ENCODE peak calls at places on chromosomes 4 and X, in nine cellular contexts. V, J, M, H, K, U, C, Y and P are unnamed samples. For H3K27me3, the result is how much of the 10 kb centered on the place peaks cover.

GRCh38 chr4:185394568-185395254 is 1.0 kb downstream of the LRP2BP start:
- DNase-seq in J (no peak), K (no peak), V (no peak), U (peak), H (peak), M (no peak), C (no peak), Y (no peak), P (no peak)

GRCh38 chrX:70452143-70452733 is 7.6 kb downstream of the DLG3 start:
- DNase-seq in U (no peak), J (peak), Y (peak), K (peak), M (no peak), V (peak), H (peak), C (peak), P (peak)

GRCh38 chrX:153582896-153583295 is 16.0 kb downstream of the CCNQ start:
- DNase-seq in Y (no peak), C (peak), V (peak), M (no peak), J (peak), U (peak), H (peak), K (peak), P (peak)

GRCh38 chrX:13377537-13377936 is 57.7 kb upstream of the ATXN3L start:
- DNase-seq in J (no peak), V (no peak), U (peak), M (no peak), H (peak), K (no peak), C (peak), Y (no peak), P (no peak)

GRCh38 chrX:134542485-134542884 is 82.5 kb downstream of the HPRT1 start:
- DNase-seq in C (peak), V (no peak), K (no peak), J (no peak), Y (no peak), H (peak), U (peak), M (no peak), P (no peak)

GRCh38 chr4:28082686-28083390 is 1222.2 kb downstream of the STIM2 start:
- DNase-seq in K (no peak), M (no peak), H (no peak), Y (no peak), U (peak), V (no peak), J (no peak), C (no peak), P (no peak)

GRCh38 chrX:106917830-106918500 is 2.2 kb upstream of the CLDN2 start:
- DNase-seq in H (peak), M (no peak), U (peak), C (no peak), J (no peak), Y (no peak), V (no peak), K (no peak), P (no peak)

GRCh38 chr4:80307183-80307735 is 28.3 kb upstream of the CFAP299 start:
- DNase-seq in M (no peak), J (no peak), H (peak), V (no peak), C (no peak), K (no peak), U (peak), Y (peak), P (no peak)

GRCh38 chr4:5572114-5572513 is 136.2 kb downstream of the EVC2 start:
- DNase-seq in C (no peak), H (peak), U (peak), V (no peak), Y (no peak), K (peak), J (no peak), M (no peak), P (no peak)

GRCh38 chrX:85111347-85111746 is 107.7 kb downstream of the APOOL start:
- DNase-seq in K (no peak), M (no peak), Y (peak), J (no peak), H (no peak), V (no peak), C (no peak), U (no peak), P (no peak)

GRCh38 chr4:145851516-145852201 is 87.0 kb downstream of the ZNF827 start:
- DNase-seq in U (no peak), Y (no peak), J (no peak), V (no peak), K (no peak), M (no peak), C (no peak), H (no peak), P (no peak)

GRCh38 chr4:4461850-4462249 is 74.9 kb downstream of the NSG1 start:
- DNase-seq in M (peak), V (no peak), Y (no peak), J (no peak), U (no peak), H (no peak), K (peak), C (no peak), P (no peak)

GRCh38 chr4:169649545-169650226 is 29.3 kb downstream of the CLCN3 start:
- DNase-seq in V (no peak), J (no peak), H (peak), K (no peak), U (no peak), M (no peak), Y (peak), C (no peak), P (no peak)

GRCh38 chr4:76757418-76757910 is 140.5 kb downstream of the SOWAHB start:
- DNase-seq in Y (no peak), M (no peak), C (no peak), V (no peak), K (no peak), J (no peak), H (no peak), U (no peak), P (no peak)

DNA sequence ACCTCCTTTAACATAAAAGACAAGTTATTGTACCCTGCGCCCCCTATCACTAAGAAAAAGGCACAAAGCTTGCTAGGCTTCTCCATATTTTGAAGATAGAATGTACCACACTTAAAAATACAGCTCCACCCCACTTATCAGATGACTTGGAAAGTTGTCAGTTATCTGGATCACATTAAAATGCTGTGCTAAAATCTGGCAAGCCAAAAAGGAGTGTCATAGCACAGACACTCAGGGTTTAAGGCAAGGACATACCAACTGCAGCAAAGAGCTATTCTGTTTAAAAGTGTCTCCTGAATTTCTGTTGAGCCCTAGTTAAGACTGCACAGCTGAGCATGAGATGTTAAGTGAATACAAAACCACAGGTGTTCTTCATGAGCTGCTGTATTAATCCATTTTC is 182.5 kb upstream of the FAT4 start:
- DNase-seq in C (no peak), Y (no peak), J (no peak), U (no peak), V (no peak), K (no peak), M (no peak), H (no peak), P (no peak)
- H3K4me3 ChIP-seq in C (no peak), Y (no peak), J (no peak), U (no peak), V (no peak), K (no peak), M (no peak), H (no peak), P (no peak)

GRCh38 chr4:47386146-47386545 is 77.4 kb downstream of the COMMD8 start:
- DNase-seq in U (no peak), V (no peak), K (no peak), H (no peak), M (no peak), Y (no peak), C (no peak), J (no peak), P (no peak)

GRCh38 chr4:47386592-47387235 is 76.8 kb downstream of the COMMD8 start:
- DNase-seq in V (no peak), K (no peak), C (no peak), J (no peak), Y (no peak), U (no peak), H (peak), M (no peak), P (no peak)

GRCh38 chr4:47381172-47381571 is 82.3 kb downstream of the COMMD8 start:
- DNase-seq in H (no peak), C (no peak), J (no peak), M (no peak), K (no peak), V (no peak), U (no peak), Y (no peak), P (no peak)

DNA sequence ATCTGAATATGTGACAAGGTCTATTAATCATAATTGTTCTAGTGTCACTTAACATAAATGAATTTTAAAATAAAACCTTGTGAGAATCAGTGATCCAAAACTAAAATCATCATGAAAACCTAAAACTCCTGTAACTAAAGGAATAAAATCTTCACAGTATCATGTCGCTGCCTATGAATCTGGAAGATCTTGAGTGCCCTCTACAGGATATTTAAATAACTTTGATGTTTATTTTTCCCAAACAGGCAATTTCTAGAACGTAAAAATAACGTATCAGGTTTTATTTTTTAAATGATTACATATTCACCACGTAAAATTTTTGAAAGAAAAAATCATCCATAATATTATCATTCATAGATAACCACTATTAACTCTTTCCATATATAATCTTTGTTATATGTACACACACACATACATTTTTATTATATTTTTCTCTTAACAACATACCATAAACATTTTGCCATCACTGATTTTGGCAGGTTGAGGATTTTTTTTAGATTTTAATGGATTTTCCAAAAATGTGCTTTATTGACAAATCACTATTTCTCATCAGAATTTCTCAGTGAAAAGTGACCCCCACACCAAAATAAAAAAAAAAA is 79.6 kb downstream of the COMMD8 start:
- DNase-seq in K (no peak), J (peak), Y (peak), M (no peak), H (peak), U (peak), C (no peak), V (no peak), P (no peak)
- TF ChIP-seq CTCF in K (peak), J (peak), Y (peak), M (peak), H (peak), U (peak), C (no peak), V (peak), P (peak)

GRCh38 chr4:153725811-153726154 is 34.0 kb downstream of the RNF175 start:
- DNase-seq in Y (no peak), M (no peak), J (no peak), H (no peak), K (no peak), V (no peak), U (no peak), C (no peak), P (no peak)
- H3K27me3 ChIP-seq in Y (under half), M (under half), J (under half), H (under half), K (under half), V (under half), U (under half), C (under half), P (under half)

DNA sequence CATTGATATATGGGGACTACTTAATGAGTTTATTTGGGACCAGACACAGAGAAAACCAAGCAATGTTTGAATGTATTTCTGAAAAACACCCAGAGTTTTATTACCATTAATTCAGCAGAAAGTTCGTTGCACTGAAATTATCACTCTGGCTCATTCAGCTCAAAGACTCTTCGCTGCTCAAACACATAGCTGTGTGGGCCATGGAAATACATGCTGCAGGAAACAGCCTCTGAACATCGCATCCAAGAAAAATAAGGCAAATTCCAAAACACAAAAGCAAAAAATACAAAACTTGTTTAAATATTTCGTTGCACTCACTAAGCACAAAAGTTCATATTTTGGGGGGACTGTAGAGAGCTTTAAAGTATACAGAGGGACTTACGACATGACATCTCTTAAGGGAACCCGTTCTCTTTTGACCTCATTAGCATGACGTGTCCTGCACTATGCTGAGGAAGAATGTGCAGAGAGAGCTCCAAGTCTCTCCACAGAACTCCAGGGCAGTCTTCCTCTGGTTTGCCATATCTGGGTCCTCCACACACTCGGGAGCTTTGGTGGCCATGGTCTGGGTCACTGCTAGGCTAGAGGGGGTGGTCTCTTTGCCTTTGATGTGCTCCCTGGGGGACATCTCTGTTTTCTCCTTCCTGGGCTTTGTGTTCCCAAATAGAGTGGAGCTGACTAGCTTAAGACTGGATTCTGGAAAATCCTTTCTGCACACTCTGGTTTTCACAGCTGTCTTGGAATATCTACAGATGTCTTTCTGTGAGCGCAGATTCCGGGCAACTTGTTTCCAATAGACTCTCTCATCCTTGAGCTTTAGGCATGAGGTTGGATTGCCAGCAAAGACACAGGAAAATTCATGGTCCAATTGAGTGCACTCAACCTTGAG is 2.8 kb downstream of the FGFBP1 start:
- DNase-seq in U (no peak), C (no peak), Y (no peak), H (no peak), M (no peak), V (no peak), K (no peak), J (no peak), P (no peak)
- H3K4me3 ChIP-seq in U (no peak), C (no peak), Y (no peak), H (no peak), M (no peak), V (peak), K (no peak), J (no peak), P (no peak)

DNA sequence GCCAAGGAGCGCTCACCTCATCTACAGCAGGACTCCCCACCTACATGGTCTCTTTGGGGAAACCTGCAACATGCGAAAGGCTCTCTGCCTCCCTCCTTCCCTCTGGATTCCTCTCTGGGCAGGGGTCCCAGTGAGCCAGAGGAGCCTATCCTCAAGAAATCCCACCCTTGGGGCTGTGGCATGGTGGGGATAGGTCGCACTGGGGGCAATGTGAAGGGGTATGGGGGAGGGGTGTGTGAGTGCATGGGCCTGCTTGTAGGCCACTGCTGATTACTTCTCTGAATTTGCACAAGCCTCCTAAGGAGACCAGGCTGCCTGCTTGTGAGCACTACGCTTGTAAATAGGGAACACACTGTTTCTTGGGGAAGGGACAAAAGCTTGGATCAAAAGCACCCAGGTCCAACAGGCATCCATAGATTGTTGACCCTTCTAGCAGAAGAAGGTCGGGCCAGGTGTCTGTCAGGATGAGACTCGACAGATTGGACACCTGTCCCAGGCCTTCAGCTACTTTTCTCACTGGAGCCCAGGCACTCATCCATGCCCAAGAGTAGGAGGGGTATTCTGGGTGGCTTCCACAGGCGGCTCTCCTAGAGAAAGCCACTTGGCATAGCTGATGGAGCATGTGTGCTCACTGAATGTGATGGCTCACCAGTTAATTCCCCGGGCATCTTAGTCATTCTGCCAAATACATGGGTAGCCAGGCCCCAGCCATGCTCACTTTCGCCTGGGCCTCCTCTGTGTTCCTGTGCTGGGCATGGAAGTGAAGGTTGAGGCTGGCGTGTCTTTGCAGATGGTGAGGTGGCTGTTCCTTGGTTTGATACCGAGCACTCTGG is 75.0 kb downstream of the NBDY start:
- DNase-seq in C (no peak), J (no peak), H (no peak), U (no peak), Y (no peak), M (no peak), V (no peak), K (no peak), P (peak)
- TF ChIP-seq CTCF in C (no peak), J (no peak), H (no peak), U (no peak), Y (no peak), M (no peak), V (no peak), K (no peak), P (no peak)

GRCh38 chr4:16779028-16779675 is 119.3 kb downstream of the LDB2 start:
- DNase-seq in J (no peak), K (no peak), V (no peak), Y (no peak), C (no peak), H (peak), M (no peak), U (no peak), P (no peak)
- H3K27me3 ChIP-seq in J (under half), K (under half), V (under half), Y (under half), C (under half), H (under half), M (under half), U (under half), P (under half)

GRCh38 chrX:124086411-124086810 is 124.9 kb downstream of the STAG2 start:
- DNase-seq in Y (no peak), C (no peak), U (no peak), H (no peak), V (no peak), K (no peak), J (no peak), M (no peak), P (no peak)

GRCh38 chrX:124085063-124085462 is 123.6 kb downstream of the STAG2 start:
- DNase-seq in M (no peak), K (no peak), V (no peak), Y (no peak), J (no peak), U (no peak), H (no peak), C (no peak), P (no peak)

DNA sequence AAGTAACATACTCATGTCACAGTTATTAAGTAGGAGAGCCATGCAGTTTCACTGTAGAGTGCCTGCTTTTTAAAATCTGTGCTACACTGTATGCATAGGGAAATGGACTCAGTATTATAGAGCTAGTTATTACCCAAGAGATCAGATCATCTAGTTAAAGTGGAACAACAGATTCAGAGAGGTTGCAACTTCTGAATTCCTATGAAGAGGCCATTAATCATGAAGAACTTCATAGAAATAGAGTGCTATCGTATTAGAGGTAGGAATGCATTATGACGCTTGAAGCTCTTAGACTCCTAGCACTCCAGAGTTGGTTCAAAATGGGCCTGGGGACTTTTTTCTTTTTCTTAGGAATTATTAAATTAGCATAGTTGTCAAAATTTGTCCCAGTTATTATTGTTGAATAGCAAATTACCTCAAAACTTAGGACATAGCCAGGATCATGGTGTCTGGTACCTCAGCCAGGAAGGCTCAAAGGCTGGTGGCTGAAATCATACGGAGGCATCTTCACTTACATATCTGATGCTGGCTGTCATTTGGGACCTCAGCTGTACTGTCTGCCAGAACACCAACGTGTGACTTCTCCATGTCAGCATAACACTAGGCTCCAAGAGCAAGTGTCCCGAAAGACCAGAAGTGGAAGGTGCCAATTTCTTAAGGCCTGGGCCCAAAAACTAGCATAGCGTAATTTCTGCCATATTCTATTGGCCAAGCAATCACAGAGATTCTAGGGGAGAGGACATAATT is 125.7 kb downstream of the STAG2 start:
- DNase-seq in Y (no peak), J (no peak), V (no peak), C (no peak), H (no peak), M (no peak), U (no peak), K (no peak), P (no peak)
- H3K4me3 ChIP-seq in Y (no peak), J (no peak), V (no peak), C (no peak), H (no peak), M (no peak), U (no peak), K (no peak), P (no peak)

DNA sequence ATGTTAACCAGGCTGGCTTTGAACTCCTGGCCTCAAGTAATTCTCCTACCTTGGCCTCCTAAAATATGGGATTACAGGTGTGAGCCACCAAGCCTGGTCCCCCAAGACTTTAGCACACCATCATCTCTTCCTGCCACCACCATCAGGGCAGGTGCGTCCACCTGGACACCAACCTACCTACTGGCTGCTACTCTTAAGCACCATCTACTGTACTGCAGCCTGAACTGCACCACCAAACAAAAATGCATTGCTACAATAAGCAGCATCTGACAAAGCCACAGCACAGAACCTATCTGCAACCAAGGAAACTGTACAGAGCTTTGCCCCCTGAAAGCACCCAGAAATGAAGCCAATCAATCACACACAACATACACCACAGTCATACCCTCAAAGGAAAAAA is 139.7 kb downstream of the EFHC2 start:
- DNase-seq in H (no peak), Y (no peak), M (no peak), K (no peak), C (peak), U (peak), V (no peak), J (no peak), P (no peak)
- TF ChIP-seq CTCF in H (no peak), Y (no peak), M (no peak), K (no peak), C (peak), U (peak), V (no peak), J (peak), P (no peak)